ENCODE peak calls at places on chromosomes 7 and 10, in ten cellular contexts. One of them, this sample, is unnamed.
A peak's percentile ranks its signal among the peaks of the same experiment; 100 is the strongest.

GRCh38 chr7:107993879-107994278 is 9.1 kb downstream of the LAMB1 start:
- DNase-seq in NCI-H187 treated with DMSO at 0.1 percent for 48 hours: no peak
- DNase-seq in NT2/D1: no peak
- DNase-seq in stimulated activated CD8-positive, alpha-beta memory T cell treated with anti-CD3 and anti-CD28 coated beads, Interleukin-4, amount 100 ng/mL, for 1 hour: no peak
- DNase-seq in ovary: no peak
- DNase-seq in EL: no peak
- DNase-seq in amniotic stem cell: no peak
- DNase-seq in WTC11: no peak
- DNase-seq in NCI-H1105: peak; percentile 39
- DNase-seq in endothelial cell: no peak
- DNase-seq in this sample: no peak

GRCh38 chr10:130354976-130355795 is 219.0 kb downstream of the GLRX3 start:
- DNase-seq in EL: no peak
- DNase-seq in NCI-H187 treated with DMSO at 0.1 percent for 48 hours: no peak
- DNase-seq in WTC11: no peak
- DNase-seq in endothelial cell: no peak
- DNase-seq in ovary: no peak
- DNase-seq in stimulated activated CD8-positive, alpha-beta memory T cell treated with anti-CD3 and anti-CD28 coated beads, Interleukin-4, amount 100 ng/mL, for 1 hour: no peak
- DNase-seq in amniotic stem cell: no peak
- DNase-seq in NT2/D1: no peak
- DNase-seq in NCI-H1105: no peak
- DNase-seq in this sample: no peak

GRCh38 chr10:121823993-121824463 is 103.8 kb downstream of the ATE1 start:
- DNase-seq in NCI-H1105: no peak
- DNase-seq in WTC11: no peak
- DNase-seq in EL: peak; percentile 52
- DNase-seq in NT2/D1: peak; percentile 5
- DNase-seq in endothelial cell: peak; percentile 12
- DNase-seq in NCI-H187 treated with DMSO at 0.1 percent for 48 hours: no peak
- DNase-seq in ovary: no peak
- DNase-seq in amniotic stem cell: no peak
- DNase-seq in stimulated activated CD8-positive, alpha-beta memory T cell treated with anti-CD3 and anti-CD28 coated beads, Interleukin-4, amount 100 ng/mL, for 1 hour: no peak
- DNase-seq in this sample: peak; percentile 1

GRCh38 chr10:24642921-24643678 is 80.6 kb downstream of the ARHGAP21 start:
- DNase-seq in NT2/D1: peak; percentile 16
- DNase-seq in WTC11: no peak
- DNase-seq in NCI-H187 treated with DMSO at 0.1 percent for 48 hours: no peak
- DNase-seq in amniotic stem cell: peak; percentile 62
- DNase-seq in stimulated activated CD8-positive, alpha-beta memory T cell treated with anti-CD3 and anti-CD28 coated beads, Interleukin-4, amount 100 ng/mL, for 1 hour: no peak
- DNase-seq in ovary: no peak
- DNase-seq in EL: peak; percentile 85
- DNase-seq in NCI-H1105: peak; percentile 18
- DNase-seq in endothelial cell: peak; percentile 9
- DNase-seq in this sample: peak; percentile 39

GRCh38 chr7:99196536-99197288 is 11.2 kb downstream of the KPNA7 start:
- DNase-seq in ovary: no peak
- DNase-seq in NT2/D1: no peak
- DNase-seq in endothelial cell: no peak
- DNase-seq in NCI-H187 treated with DMSO at 0.1 percent for 48 hours: no peak
- DNase-seq in EL: peak; percentile 22
- DNase-seq in WTC11: no peak
- DNase-seq in NCI-H1105: no peak
- DNase-seq in amniotic stem cell: no peak
- DNase-seq in stimulated activated CD8-positive, alpha-beta memory T cell treated with anti-CD3 and anti-CD28 coated beads, Interleukin-4, amount 100 ng/mL, for 1 hour: no peak
- DNase-seq in this sample: peak; percentile 45

GRCh38 chr7:122200888-122201287 is 56.8 kb upstream of the AASS start:
- DNase-seq in amniotic stem cell: no peak
- DNase-seq in NCI-H1105: no peak
- DNase-seq in ovary: no peak
- DNase-seq in NCI-H187 treated with DMSO at 0.1 percent for 48 hours: no peak
- DNase-seq in NT2/D1: no peak
- DNase-seq in endothelial cell: no peak
- DNase-seq in EL: no peak
- DNase-seq in WTC11: no peak
- DNase-seq in stimulated activated CD8-positive, alpha-beta memory T cell treated with anti-CD3 and anti-CD28 coated beads, Interleukin-4, amount 100 ng/mL, for 1 hour: no peak
- DNase-seq in this sample: no peak

GRCh38 chr10:114304566-114305421 is 65.7 kb downstream of the VWA2 start:
- DNase-seq in NT2/D1: peak; percentile 49
- DNase-seq in endothelial cell: peak; percentile 56
- DNase-seq in ovary: peak; percentile 30
- DNase-seq in stimulated activated CD8-positive, alpha-beta memory T cell treated with anti-CD3 and anti-CD28 coated beads, Interleukin-4, amount 100 ng/mL, for 1 hour: peak; percentile 4
- DNase-seq in amniotic stem cell: no peak
- DNase-seq in NCI-H187 treated with DMSO at 0.1 percent for 48 hours: no peak
- DNase-seq in EL: no peak
- DNase-seq in NCI-H1105: peak; percentile 23
- DNase-seq in WTC11: peak; percentile 86
- DNase-seq in this sample: peak; percentile 53

GRCh38 chr10:24726626-24727025 is 2.9 kb upstream of the ARHGAP21 start:
- DNase-seq in ovary: no peak
- DNase-seq in EL: no peak
- DNase-seq in stimulated activated CD8-positive, alpha-beta memory T cell treated with anti-CD3 and anti-CD28 coated beads, Interleukin-4, amount 100 ng/mL, for 1 hour: no peak
- DNase-seq in WTC11: no peak
- DNase-seq in NT2/D1: no peak
- DNase-seq in NCI-H187 treated with DMSO at 0.1 percent for 48 hours: no peak
- DNase-seq in NCI-H1105: no peak
- DNase-seq in amniotic stem cell: no peak
- DNase-seq in endothelial cell: no peak
- DNase-seq in this sample: no peak

GRCh38 chr7:114206688-114207087 is 207.9 kb upstream of the FOXP2 start:
- DNase-seq in amniotic stem cell: no peak
- DNase-seq in NT2/D1: no peak
- DNase-seq in NCI-H1105: no peak
- DNase-seq in EL: no peak
- DNase-seq in NCI-H187 treated with DMSO at 0.1 percent for 48 hours: no peak
- DNase-seq in ovary: no peak
- DNase-seq in WTC11: no peak
- DNase-seq in endothelial cell: no peak
- DNase-seq in stimulated activated CD8-positive, alpha-beta memory T cell treated with anti-CD3 and anti-CD28 coated beads, Interleukin-4, amount 100 ng/mL, for 1 hour: no peak
- DNase-seq in this sample: no peak

GRCh38 chr7:134704827-134705226 is 58.2 kb downstream of the BPGM start:
- DNase-seq in WTC11: no peak
- DNase-seq in ovary: no peak
- DNase-seq in stimulated activated CD8-positive, alpha-beta memory T cell treated with anti-CD3 and anti-CD28 coated beads, Interleukin-4, amount 100 ng/mL, for 1 hour: no peak
- DNase-seq in EL: no peak
- DNase-seq in NCI-H1105: no peak
- DNase-seq in amniotic stem cell: no peak
- DNase-seq in endothelial cell: no peak
- DNase-seq in NT2/D1: no peak
- DNase-seq in NCI-H187 treated with DMSO at 0.1 percent for 48 hours: no peak
- DNase-seq in this sample: no peak

GRCh38 chr10:96512524-96512991 is 1.2 kb downstream of the TLL2 start:
- DNase-seq in endothelial cell: peak; percentile 38
- DNase-seq in ovary: peak; percentile 16
- DNase-seq in EL: peak; percentile 29
- DNase-seq in stimulated activated CD8-positive, alpha-beta memory T cell treated with anti-CD3 and anti-CD28 coated beads, Interleukin-4, amount 100 ng/mL, for 1 hour: no peak
- DNase-seq in amniotic stem cell: no peak
- DNase-seq in NCI-H187 treated with DMSO at 0.1 percent for 48 hours: no peak
- DNase-seq in WTC11: peak; percentile 63
- DNase-seq in NCI-H1105: no peak
- DNase-seq in NT2/D1: no peak
- DNase-seq in this sample: peak; percentile 32

GRCh38 chr7:435518-436366 is 83.9 kb downstream of the PDGFA start:
- DNase-seq in amniotic stem cell: no peak
- DNase-seq in NCI-H1105: no peak
- DNase-seq in NT2/D1: no peak
- DNase-seq in stimulated activated CD8-positive, alpha-beta memory T cell treated with anti-CD3 and anti-CD28 coated beads, Interleukin-4, amount 100 ng/mL, for 1 hour: no peak
- DNase-seq in endothelial cell: no peak
- DNase-seq in WTC11: no peak
- DNase-seq in EL: no peak
- DNase-seq in NCI-H187 treated with DMSO at 0.1 percent for 48 hours: no peak
- DNase-seq in ovary: no peak
- DNase-seq in this sample: peak; percentile 76

GRCh38 chr7:149422065-149422913 is 38.6 kb downstream of the ZNF777 start:
- DNase-seq in NCI-H187 treated with DMSO at 0.1 percent for 48 hours: peak; percentile 5
- DNase-seq in amniotic stem cell: peak; percentile 17
- DNase-seq in NCI-H1105: peak; percentile 81
- DNase-seq in endothelial cell: peak; percentile 83
- DNase-seq in WTC11: peak; percentile 86
- DNase-seq in EL: peak; percentile 65
- DNase-seq in stimulated activated CD8-positive, alpha-beta memory T cell treated with anti-CD3 and anti-CD28 coated beads, Interleukin-4, amount 100 ng/mL, for 1 hour: peak; percentile 18
- DNase-seq in NT2/D1: peak; percentile 77
- DNase-seq in ovary: peak; percentile 44
- DNase-seq in this sample: peak; percentile 70

GRCh38 chr10:132688580-132689420 is 97.1 kb downstream of the NKX6-2 start:
- DNase-seq in EL: no peak
- DNase-seq in ovary: no peak
- DNase-seq in NCI-H187 treated with DMSO at 0.1 percent for 48 hours: no peak
- DNase-seq in endothelial cell: no peak
- DNase-seq in WTC11: peak; percentile 5
- DNase-seq in NCI-H1105: no peak
- DNase-seq in amniotic stem cell: no peak
- DNase-seq in NT2/D1: no peak
- DNase-seq in stimulated activated CD8-positive, alpha-beta memory T cell treated with anti-CD3 and anti-CD28 coated beads, Interleukin-4, amount 100 ng/mL, for 1 hour: no peak
- DNase-seq in this sample: no peak

GRCh38 chr7:124764847-124765400 is 668 bp downstream of the GPR37 start:
- DNase-seq in stimulated activated CD8-positive, alpha-beta memory T cell treated with anti-CD3 and anti-CD28 coated beads, Interleukin-4, amount 100 ng/mL, for 1 hour: no peak
- DNase-seq in WTC11: peak; percentile 41
- DNase-seq in NT2/D1: no peak
- DNase-seq in NCI-H1105: peak; percentile 13
- DNase-seq in endothelial cell: peak; percentile 29
- DNase-seq in EL: peak; percentile 6
- DNase-seq in amniotic stem cell: no peak
- DNase-seq in NCI-H187 treated with DMSO at 0.1 percent for 48 hours: no peak
- DNase-seq in ovary: no peak
- DNase-seq in this sample: peak; percentile 42

GRCh38 chr10:103040424-103040823 is 122.3 kb downstream of the CNNM2 start:
- DNase-seq in NCI-H1105: no peak
- DNase-seq in EL: peak; percentile 79
- DNase-seq in amniotic stem cell: no peak
- DNase-seq in NT2/D1: no peak
- DNase-seq in endothelial cell: no peak
- DNase-seq in NCI-H187 treated with DMSO at 0.1 percent for 48 hours: no peak
- DNase-seq in WTC11: no peak
- DNase-seq in stimulated activated CD8-positive, alpha-beta memory T cell treated with anti-CD3 and anti-CD28 coated beads, Interleukin-4, amount 100 ng/mL, for 1 hour: no peak
- DNase-seq in ovary: no peak
- DNase-seq in this sample: peak; percentile 69

GRCh38 chr7:102836206-102836938 is 76.4 kb upstream of the LRRC17 start:
- DNase-seq in EL: peak; percentile 93
- DNase-seq in NCI-H1105: no peak
- DNase-seq in NCI-H187 treated with DMSO at 0.1 percent for 48 hours: no peak
- DNase-seq in stimulated activated CD8-positive, alpha-beta memory T cell treated with anti-CD3 and anti-CD28 coated beads, Interleukin-4, amount 100 ng/mL, for 1 hour: no peak
- DNase-seq in endothelial cell: no peak
- DNase-seq in NT2/D1: no peak
- DNase-seq in WTC11: no peak
- DNase-seq in amniotic stem cell: peak; percentile 65
- DNase-seq in ovary: no peak
- DNase-seq in this sample: peak; percentile 92

GRCh38 chr10:75233444-75234016 is 2.2 kb downstream of the COMTD1 start:
- DNase-seq in WTC11: no peak
- DNase-seq in ovary: peak; percentile 37
- DNase-seq in EL: peak; percentile 13
- DNase-seq in NCI-H1105: no peak
- DNase-seq in amniotic stem cell: no peak
- DNase-seq in stimulated activated CD8-positive, alpha-beta memory T cell treated with anti-CD3 and anti-CD28 coated beads, Interleukin-4, amount 100 ng/mL, for 1 hour: no peak
- DNase-seq in endothelial cell: no peak
- DNase-seq in NT2/D1: no peak
- DNase-seq in NCI-H187 treated with DMSO at 0.1 percent for 48 hours: no peak
- DNase-seq in this sample: no peak

GRCh38 chr7:28988818-28989595 is 30.9 kb upstream of the TRIL start:
- DNase-seq in NT2/D1: no peak
- DNase-seq in ovary: no peak
- DNase-seq in EL: peak; percentile 95
- DNase-seq in WTC11: no peak
- DNase-seq in amniotic stem cell: peak; percentile 54
- DNase-seq in stimulated activated CD8-positive, alpha-beta memory T cell treated with anti-CD3 and anti-CD28 coated beads, Interleukin-4, amount 100 ng/mL, for 1 hour: no peak
- DNase-seq in endothelial cell: no peak
- DNase-seq in NCI-H187 treated with DMSO at 0.1 percent for 48 hours: no peak
- DNase-seq in NCI-H1105: no peak
- DNase-seq in this sample: peak; percentile 95

GRCh38 chr10:90675621-90676020 is 182.2 kb downstream of the HTR7 start:
- DNase-seq in EL: peak; percentile 77
- DNase-seq in ovary: no peak
- DNase-seq in NCI-H1105: no peak
- DNase-seq in WTC11: no peak
- DNase-seq in endothelial cell: no peak
- DNase-seq in NT2/D1: no peak
- DNase-seq in stimulated activated CD8-positive, alpha-beta memory T cell treated with anti-CD3 and anti-CD28 coated beads, Interleukin-4, amount 100 ng/mL, for 1 hour: no peak
- DNase-seq in NCI-H187 treated with DMSO at 0.1 percent for 48 hours: no peak
- DNase-seq in amniotic stem cell: no peak
- DNase-seq in this sample: peak; percentile 46

GRCh38 chr10:22681783-22682183 is 32.6 kb downstream of the PIP4K2A start:
- DNase-seq in ovary: no peak
- DNase-seq in stimulated activated CD8-positive, alpha-beta memory T cell treated with anti-CD3 and anti-CD28 coated beads, Interleukin-4, amount 100 ng/mL, for 1 hour: no peak
- DNase-seq in NT2/D1: no peak
- DNase-seq in EL: peak; percentile 77
- DNase-seq in NCI-H187 treated with DMSO at 0.1 percent for 48 hours: no peak
- DNase-seq in WTC11: no peak
- DNase-seq in endothelial cell: no peak
- DNase-seq in amniotic stem cell: no peak
- DNase-seq in NCI-H1105: no peak
- DNase-seq in this sample: peak; percentile 68

GRCh38 chr7:129650056-129650758 is 38.7 kb downstream of the NRF1 start:
- DNase-seq in stimulated activated CD8-positive, alpha-beta memory T cell treated with anti-CD3 and anti-CD28 coated beads, Interleukin-4, amount 100 ng/mL, for 1 hour: no peak
- DNase-seq in ovary: no peak
- DNase-seq in amniotic stem cell: no peak
- DNase-seq in EL: no peak
- DNase-seq in NCI-H1105: no peak
- DNase-seq in NCI-H187 treated with DMSO at 0.1 percent for 48 hours: no peak
- DNase-seq in endothelial cell: no peak
- DNase-seq in NT2/D1: no peak
- DNase-seq in WTC11: no peak
- DNase-seq in this sample: no peak

GRCh38 chr7:92461027-92462003 is 14.0 kb downstream of the GATAD1 start:
- DNase-seq in amniotic stem cell: peak; percentile 16
- DNase-seq in EL: peak; percentile 44
- DNase-seq in NCI-H1105: peak; percentile 43
- DNase-seq in ovary: no peak
- DNase-seq in NCI-H187 treated with DMSO at 0.1 percent for 48 hours: no peak
- DNase-seq in endothelial cell: peak; percentile 36
- DNase-seq in WTC11: peak; percentile 33
- DNase-seq in NT2/D1: no peak
- DNase-seq in stimulated activated CD8-positive, alpha-beta memory T cell treated with anti-CD3 and anti-CD28 coated beads, Interleukin-4, amount 100 ng/mL, for 1 hour: no peak
- DNase-seq in this sample: peak; percentile 50

GRCh38 chr7:99365318-99366141 is 9.0 kb upstream of the ARPC1B start:
- DNase-seq in NCI-H1105: no peak
- DNase-seq in NT2/D1: no peak
- DNase-seq in stimulated activated CD8-positive, alpha-beta memory T cell treated with anti-CD3 and anti-CD28 coated beads, Interleukin-4, amount 100 ng/mL, for 1 hour: no peak
- DNase-seq in EL: no peak
- DNase-seq in ovary: no peak
- DNase-seq in NCI-H187 treated with DMSO at 0.1 percent for 48 hours: no peak
- DNase-seq in WTC11: peak; percentile 79
- DNase-seq in amniotic stem cell: no peak
- DNase-seq in endothelial cell: peak; percentile 61
- DNase-seq in this sample: peak; percentile 42

GRCh38 chr10:7111574-7111973 is 299.3 kb downstream of the SFMBT2 start:
- DNase-seq in NT2/D1: no peak
- DNase-seq in endothelial cell: no peak
- DNase-seq in stimulated activated CD8-positive, alpha-beta memory T cell treated with anti-CD3 and anti-CD28 coated beads, Interleukin-4, amount 100 ng/mL, for 1 hour: no peak
- DNase-seq in ovary: no peak
- DNase-seq in amniotic stem cell: no peak
- DNase-seq in NCI-H1105: no peak
- DNase-seq in NCI-H187 treated with DMSO at 0.1 percent for 48 hours: no peak
- DNase-seq in WTC11: no peak
- DNase-seq in EL: no peak
- DNase-seq in this sample: no peak

GRCh38 chr7:96198047-96198636 is 123.8 kb downstream of the SLC25A13 start:
- DNase-seq in NCI-H187 treated with DMSO at 0.1 percent for 48 hours: no peak
- DNase-seq in WTC11: no peak
- DNase-seq in NCI-H1105: no peak
- DNase-seq in stimulated activated CD8-positive, alpha-beta memory T cell treated with anti-CD3 and anti-CD28 coated beads, Interleukin-4, amount 100 ng/mL, for 1 hour: no peak
- DNase-seq in endothelial cell: no peak
- DNase-seq in amniotic stem cell: no peak
- DNase-seq in EL: no peak
- DNase-seq in NT2/D1: no peak
- DNase-seq in ovary: no peak
- DNase-seq in this sample: no peak

GRCh38 chr10:124166431-124167125 is 73.2 kb upstream of the CHST15 start:
- DNase-seq in stimulated activated CD8-positive, alpha-beta memory T cell treated with anti-CD3 and anti-CD28 coated beads, Interleukin-4, amount 100 ng/mL, for 1 hour: no peak
- DNase-seq in NCI-H187 treated with DMSO at 0.1 percent for 48 hours: no peak
- DNase-seq in ovary: no peak
- DNase-seq in amniotic stem cell: no peak
- DNase-seq in EL: no peak
- DNase-seq in NCI-H1105: no peak
- DNase-seq in NT2/D1: no peak
- DNase-seq in endothelial cell: no peak
- DNase-seq in WTC11: no peak
- DNase-seq in this sample: no peak

GRCh38 chr10:86614853-86615252 is 39.5 kb upstream of the OPN4 start:
- DNase-seq in EL: no peak
- DNase-seq in NT2/D1: no peak
- DNase-seq in ovary: no peak
- DNase-seq in endothelial cell: no peak
- DNase-seq in amniotic stem cell: no peak
- DNase-seq in stimulated activated CD8-positive, alpha-beta memory T cell treated with anti-CD3 and anti-CD28 coated beads, Interleukin-4, amount 100 ng/mL, for 1 hour: no peak
- DNase-seq in NCI-H1105: no peak
- DNase-seq in WTC11: no peak
- DNase-seq in NCI-H187 treated with DMSO at 0.1 percent for 48 hours: no peak
- DNase-seq in this sample: no peak

This sample was measured in Daoy.